ENCODE peak calls at places on chromosome 1, in nine cellular contexts. C is ovary, O is H1, I is tibial nerve, F is K562, X is upper lobe of left lung, H is A549, W is transverse colon, Y is HepG2. A is an unnamed sample.

GRCh38 chr1:14516974-14517812 is 81.3 kb upstream of the KAZN start:
- DNase-seq in X (no peak), H (no peak), Y (no peak), W (no peak), F (no peak), I (no peak), C (peak; percentile 51), O (no peak), A (peak; percentile 73)

GRCh38 chr1:71223949-71224348 is 143.1 kb upstream of the ZRANB2 start:
- DNase-seq in X (no peak), O (no peak), F (no peak), C (no peak), Y (no peak), H (no peak), W (no peak), I (no peak), A (no peak)

GRCh38 chr1:92411511-92411910 is 75.2 kb downstream of the GFI1 start:
- DNase-seq in F (peak; percentile 30), H (no peak), O (no peak), Y (no peak), W (peak; percentile 46), C (no peak), X (no peak), I (no peak), A (no peak)

GRCh38 chr1:91806777-91807700 is 78.9 kb downstream of the TGFBR3 start:
- DNase-seq in O (no peak), I (no peak), W (no peak), F (no peak), Y (peak; percentile 65), C (no peak), X (no peak), H (no peak), A (no peak)

GRCh38 chr1:18731591-18732235 is 101.1 kb downstream of the PAX7 start:
- DNase-seq in C (no peak), I (no peak), H (no peak), Y (no peak), O (no peak), X (no peak), W (no peak), F (no peak), A (no peak)

GRCh38 chr1:200302192-200302892 is 107.5 kb downstream of the ZNF281 start:
- DNase-seq in H (peak; percentile 38), F (no peak), I (no peak), W (peak; percentile 51), O (peak; percentile 64), X (peak; percentile 90), C (no peak), Y (no peak), A (no peak)

GRCh38 chr1:183946309-183946591 is 91.3 kb downstream of the COLGALT2 start:
- DNase-seq in W (no peak), X (no peak), C (no peak), H (no peak), F (no peak), I (no peak), O (no peak), Y (no peak), A (no peak)

GRCh38 chr1:240278082-240278481 is 186.4 kb downstream of the FMN2 start:
- DNase-seq in C (no peak), X (no peak), Y (no peak), H (no peak), W (no peak), O (no peak), F (no peak), I (no peak), A (no peak)

GRCh38 chr1:205228052-205228451 is 306 bp downstream of the TMCC2 start:
- DNase-seq in C (no peak), W (no peak), O (no peak), F (no peak), H (peak; percentile 41), Y (no peak), I (no peak), X (no peak), A (no peak)

GRCh38 chr1:205230965-205231364 is 3.2 kb downstream of the TMCC2 start:
- DNase-seq in O (no peak), W (no peak), C (no peak), F (no peak), X (no peak), H (no peak), I (no peak), Y (no peak), A (no peak)

GRCh38 chr1:205232122-205232820 is 4.5 kb downstream of the TMCC2 start:
- DNase-seq in W (no peak), Y (no peak), O (no peak), C (no peak), X (no peak), F (no peak), I (no peak), H (no peak), A (no peak)

GRCh38 chr1:205229399-205229861 is 1.7 kb downstream of the TMCC2 start:
- DNase-seq in I (no peak), H (peak; percentile 98), F (peak; percentile 87), W (peak; percentile 66), X (no peak), C (peak; percentile 67), Y (peak; percentile 42), O (peak; percentile 58), A (peak; percentile 86)

GRCh38 chr1:205229916-205230700 is 2.4 kb downstream of the TMCC2 start:
- DNase-seq in Y (no peak), O (no peak), F (peak; percentile 74), X (no peak), W (no peak), I (no peak), C (no peak), H (no peak), A (no peak)
- H3K27ac ChIP-seq in Y (no peak overlapping the region), O (no peak overlapping the region), F (no peak overlapping the region), X (peak overlapping the region; percentile 49), W (no peak overlapping the region), I (peak overlapping the region; percentile 46), C (no peak overlapping the region), H (no peak overlapping the region), A (no peak overlapping the region)

GRCh38 chr1:243710467-243710866 is 139.6 kb downstream of the AKT3 start:
- DNase-seq in Y (no peak), F (no peak), O (no peak), C (no peak), X (no peak), W (no peak), I (no peak), H (no peak), A (no peak)

GRCh38 chr1:243713470-243714186 is 136.4 kb downstream of the AKT3 start:
- DNase-seq in Y (no peak), H (no peak), F (no peak), O (no peak), X (no peak), C (peak; percentile 29), I (no peak), W (no peak), A (no peak)

GRCh38 chr1:243715285-243715684 is 134.8 kb downstream of the AKT3 start:
- DNase-seq in I (no peak), O (no peak), X (no peak), C (no peak), H (no peak), W (no peak), F (no peak), Y (no peak), A (no peak)

GRCh38 chr1:243712242-243712641 is 137.8 kb downstream of the AKT3 start:
- DNase-seq in F (no peak), X (no peak), I (no peak), O (no peak), W (no peak), Y (no peak), C (no peak), H (no peak), A (no peak)

DNA sequence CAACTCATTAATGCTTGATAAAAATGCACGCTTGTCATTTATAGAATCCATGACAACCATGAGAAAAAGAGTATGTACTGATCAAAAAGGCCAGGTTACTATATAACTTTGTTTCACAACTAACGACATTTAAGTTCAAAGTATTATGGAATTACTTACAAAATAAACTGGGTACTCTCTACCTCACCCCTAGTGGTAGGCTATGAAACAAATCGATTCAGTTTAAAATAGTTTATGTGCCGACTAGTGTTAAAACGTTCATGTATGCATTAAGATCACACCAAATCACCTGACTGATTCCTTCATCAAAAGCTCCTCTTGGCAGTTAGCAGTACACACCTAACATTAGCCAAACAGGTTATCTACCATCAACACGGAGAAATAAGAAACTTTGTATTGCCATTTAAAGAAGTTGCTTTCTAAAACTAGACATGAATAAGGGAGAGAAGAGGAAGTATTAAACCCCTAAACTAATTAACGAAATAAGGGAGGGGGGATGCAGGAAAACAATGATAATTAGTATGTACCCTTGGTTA is 137.1 kb downstream of the AKT3 start:
- DNase-seq in I (no peak), O (no peak), Y (no peak), C (no peak), H (no peak), X (no peak), W (no peak), F (no peak), A (no peak)
- TF ChIP-seq CTCF in I (no peak), O (no peak), Y (no peak), C (no peak), H (peak; percentile 21), X (no peak), W (no peak), F (no peak), A (peak; percentile 21)

GRCh38 chr1:36555041-36555440 is 72.3 kb upstream of the CSF3R start:
- DNase-seq in W (no peak), X (no peak), I (no peak), C (no peak), O (no peak), H (no peak), F (no peak), Y (no peak), A (peak; percentile 28)
- TF ChIP-seq EP300 in W (no peak), X (no peak), I (no peak), C (no peak), O (no peak), H (no peak), F (no peak), Y (no peak), A (no peak)

GRCh38 chr1:36447450-36447849 is 2.8 kb downstream of the OSCP1 start:
- DNase-seq in Y (no peak), O (no peak), H (no peak), W (no peak), X (no peak), C (no peak), I (no peak), F (no peak), A (no peak)

GRCh38 chr1:36443297-36443696 is 7.0 kb downstream of the OSCP1 start:
- DNase-seq in F (no peak), W (no peak), O (no peak), H (no peak), X (no peak), I (no peak), Y (no peak), C (no peak), A (no peak)

GRCh38 chr1:36448530-36449051 is 1.7 kb downstream of the OSCP1 start:
- DNase-seq in C (no peak), W (no peak), H (no peak), O (no peak), I (no peak), X (no peak), F (peak; percentile 70), Y (no peak), A (no peak)

GRCh38 chr1:36446261-36446660 is 4.0 kb downstream of the OSCP1 start:
- DNase-seq in H (no peak), O (peak; percentile 63), X (no peak), Y (peak; percentile 34), C (no peak), I (no peak), W (no peak), F (peak; percentile 83), A (no peak)

DNA sequence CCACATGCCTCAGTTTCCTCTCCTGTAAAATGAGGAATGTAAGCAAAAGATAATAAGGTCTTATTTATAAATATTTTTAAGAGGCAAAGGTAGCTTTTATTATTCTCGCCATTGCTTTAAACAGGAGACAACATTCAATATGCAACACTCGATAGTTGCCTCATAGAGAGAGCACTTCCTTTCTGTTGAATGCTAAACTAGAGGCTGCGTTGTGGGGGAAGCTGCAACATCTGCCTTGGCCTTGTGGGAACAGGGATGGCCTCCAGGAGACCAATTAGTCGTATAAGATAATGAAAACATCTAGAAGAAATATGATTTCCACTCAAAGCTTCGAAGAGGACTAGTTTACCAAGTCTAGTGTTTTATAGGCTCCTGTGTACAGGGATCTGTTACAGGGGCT is 3.5 kb downstream of the OSCP1 start:
- DNase-seq in C (no peak), F (no peak), X (no peak), H (no peak), I (no peak), W (no peak), O (no peak), Y (no peak), A (no peak)
- H3K27ac ChIP-seq in C (no peak overlapping the region), F (no peak overlapping the region), X (no peak overlapping the region), H (no peak overlapping the region), I (no peak overlapping the region), W (no peak overlapping the region), O (no peak overlapping the region), Y (no peak overlapping the region), A (no peak overlapping the region)